ENCODE peak calls at places on chromosomes 1 and 21, in four cellular contexts. V is A549, R is cerebellum, D is cardiac fibroblast. F is an unnamed sample.

GRCh38 chr1:63593887-63594617 is 841 bp downstream of the PGM1 start:
- DNase-seq in D (peak; percentile 75), V (peak; percentile 80), R (peak; percentile 35), F (no peak)

GRCh38 chr1:99570486-99571089 is 75.3 kb upstream of the PALMD start:
- DNase-seq in V (no peak), D (no peak), R (no peak), F (no peak)

GRCh38 chr1:202932476-202932875 is 5.4 kb upstream of the KLHL12 start:
- DNase-seq in V (no peak), R (no peak), D (no peak), F (no peak)

GRCh38 chr1:12161662-12162458 is 4.9 kb upstream of the TNFRSF1B start:
- DNase-seq in R (no peak), V (peak; percentile 46), D (peak; percentile 96), F (peak; percentile 38)

GRCh38 chr1:45326627-45327591 is at the start of gene HPDL:
- DNase-seq in D (peak; percentile 64), V (peak; percentile 45), R (peak; percentile 77), F (no peak)

GRCh38 chr1:180249725-180250498 is 19.8 kb downstream of the LHX4 start:
- DNase-seq in V (no peak), D (no peak), R (no peak), F (no peak)

GRCh38 chr1:3504151-3504822 is 49.8 kb downstream of the ARHGEF16 start:
- DNase-seq in R (peak; percentile 66), V (peak; percentile 74), D (peak; percentile 89), F (no peak)

GRCh38 chr1:110630770-110631663 is 24.9 kb upstream of the KCNA2 start:
- DNase-seq in R (peak; percentile 84), D (peak; percentile 64), V (peak; percentile 58), F (no peak)

GRCh38 chr1:171929121-171929520 is 87.8 kb downstream of the DNM3 start:
- DNase-seq in V (no peak), R (no peak), D (no peak), F (no peak)

GRCh38 chr1:99005537-99005942 is 879 bp upstream of the PLPPR5 start:
- DNase-seq in D (no peak), R (no peak), V (no peak), F (no peak)

GRCh38 chr1:229370601-229371021 is 27.8 kb upstream of the CCSAP start:
- DNase-seq in D (no peak), R (peak; percentile 48), V (no peak), F (no peak)

GRCh38 chr1:234933475-234933874 is 195.2 kb downstream of the TOMM20 start:
- DNase-seq in V (no peak), D (peak; percentile 72), R (no peak), F (peak; percentile 28)

GRCh38 chr1:3222042-3222692 is 153.2 kb downstream of the PRDM16 start:
- DNase-seq in D (no peak), V (no peak), R (no peak), F (no peak)

GRCh38 chr1:48019714-48020315 is 22.6 kb upstream of the TRABD2B start:
- DNase-seq in V (no peak), R (peak; percentile 42), D (peak; percentile 75), F (no peak)

GRCh38 chr1:32349211-32349708 is 13.0 kb downstream of the FAM229A start:
- DNase-seq in D (peak; percentile 92), V (no peak), R (no peak), F (no peak)

GRCh38 chr1:167820684-167821355 is 93.1 kb downstream of the ADCY10 start:
- DNase-seq in D (no peak), R (no peak), V (no peak), F (no peak)

GRCh38 chr21:36783612-36784383 is 84.9 kb downstream of the SIM2 start:
- DNase-seq in D (peak; percentile 18), V (peak; percentile 42), R (no peak), F (no peak)

GRCh38 chr1:9315411-9316079 is 22.9 kb downstream of the SPSB1 start:
- DNase-seq in V (peak; percentile 43), D (peak; percentile 58), R (no peak), F (no peak)

GRCh38 chr1:20199410-20199809 is 13.1 kb upstream of the PLA2G2C start:
- DNase-seq in V (no peak), D (no peak), R (no peak), F (no peak)

GRCh38 chr1:62271932-62272728 is 47.1 kb downstream of the KANK4 start:
- DNase-seq in V (no peak), R (no peak), D (no peak), F (no peak)

GRCh38 chr1:108644984-108645383 is 15.9 kb downstream of the HENMT1 start:
- DNase-seq in R (no peak), V (no peak), D (no peak), F (no peak)

GRCh38 chr1:209199822-209200221 is 383.7 kb upstream of the CAMK1G start:
- DNase-seq in V (no peak), R (no peak), D (no peak), F (no peak)

GRCh38 chr1:30730351-30731108 is 7.1 kb upstream of the MATN1 start:
- DNase-seq in D (no peak), V (no peak), R (no peak), F (no peak)

GRCh38 chr21:33063907-33064622 is 5.9 kb upstream of the OLIG1 start:
- DNase-seq in D (no peak), R (no peak), V (no peak), F (no peak)

GRCh38 chr1:153617677-153618076 is 1.6 kb upstream of the S100A14 start:
- DNase-seq in R (peak; percentile 71), D (no peak), V (no peak), F (no peak)

GRCh38 chr1:89363638-89364536 is at the start of gene GBP6:
- DNase-seq in V (no peak), D (peak; percentile 13), R (no peak), F (no peak)

GRCh38 chr21:36751383-36751782 is 52.5 kb downstream of the SIM2 start:
- DNase-seq in R (no peak), V (no peak), D (no peak), F (no peak)

GRCh38 chr1:23366146-23366545 is 3.5 kb downstream of the ZNF436 start:
- DNase-seq in R (no peak), V (no peak), D (no peak), F (no peak)

GRCh38 chr1:179807691-179808485 is 64.8 kb downstream of the FAM163A start:
- DNase-seq in D (peak; percentile 90), V (no peak), R (no peak), F (no peak)

GRCh38 chr1:235601087-235601486 is 48.5 kb downstream of the GNG4 start:
- DNase-seq in V (peak; percentile 16), D (peak; percentile 23), R (no peak), F (no peak)

GRCh38 chr1:171610385-171610784 is 11.7 kb upstream of the MYOCOS start:
- DNase-seq in V (no peak), D (peak; percentile 53), R (no peak), F (peak; percentile 39)